ENCODE peak calls at places on chromosomes 5 and 9, in four cellular contexts. S is CD4-positive, CD25-positive, alpha-beta regulatory T cell; B is mammary epithelial cell; W is A549. G is an unnamed sample.

GRCh38 chr9:77290373-77290772 is 113.0 kb downstream of the VPS13A start:
- DNase-seq in S (no peak), B (no peak), W (no peak), G (no peak)

GRCh38 chr9:113879906-113880305 is 3.8 kb downstream of the ZNF618 start:
- DNase-seq in S (no peak), B (no peak), W (no peak), G (no peak)

GRCh38 chr5:62585751-62586150 is 7.1 kb downstream of the LRRC70 start:
- DNase-seq in S (no peak), B (no peak), W (no peak), G (no peak)

GRCh38 chr9:136616307-136616635 is 46.4 kb upstream of the EGFL7 start:
- DNase-seq in S (no peak), B (no peak), W (no peak), G (no peak)

GRCh38 chr5:10524376-10525123 is 39.3 kb upstream of the ANKRD33B start:
- DNase-seq in S (no peak), B (no peak), W (peak; percentile 39), G (no peak)

GRCh38 chr9:90485028-90485427 is 157.6 kb downstream of the DIRAS2 start:
- DNase-seq in S (no peak), B (no peak), W (no peak), G (no peak)

GRCh38 chr5:33275921-33276705 is 164.7 kb upstream of the TARS1 start:
- DNase-seq in S (no peak), B (no peak), W (no peak), G (no peak)

GRCh38 chr5:15064396-15064795 is 192.8 kb upstream of the ANKH start:
- DNase-seq in S (no peak), B (no peak), W (no peak), G (no peak)

GRCh38 chr5:2738700-2739359 is 12.6 kb downstream of the IRX2 start:
- DNase-seq in S (no peak), B (no peak), W (no peak), G (no peak)

GRCh38 chr9:129125478-129125877 is 14.3 kb downstream of the PTPA start:
- DNase-seq in S (no peak), B (peak; percentile 95), W (peak; percentile 50), G (no peak)

DNA sequence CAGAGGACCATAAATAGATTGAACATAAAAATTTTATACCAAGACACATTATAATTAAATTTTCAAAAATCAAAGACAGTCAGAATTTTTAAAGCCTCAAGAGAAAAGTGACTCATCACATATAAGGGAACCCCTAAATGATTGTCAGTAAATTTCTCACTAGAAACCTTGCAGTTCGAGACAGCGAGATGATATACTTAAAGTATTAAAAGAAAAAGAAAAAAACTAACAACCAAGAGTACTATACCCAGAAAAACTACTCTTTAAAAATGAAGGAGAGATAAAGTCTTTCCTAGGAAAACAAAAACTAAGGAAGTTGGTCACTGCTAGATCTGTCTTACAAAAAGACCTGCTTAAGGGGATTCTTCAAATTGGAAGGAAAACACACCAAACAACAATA is 251.4 kb upstream of the MSX2 start:
- DNase-seq in S (no peak), B (no peak), W (no peak), G (no peak)
- H3K9me3 ChIP-seq in S (peaks cover 6% of the 10 kb centered on the region), B (no peaks in the 10 kb centered on the region), W (peaks cover 4% of the 10 kb centered on the region), G (no peaks in the 10 kb centered on the region)

GRCh38 chr5:139276426-139276825 is 17.1 kb upstream of the MATR3 start:
- DNase-seq in S (no peak), B (peak; percentile 52), W (no peak), G (no peak)
- H3K4me3 ChIP-seq in S (no peak overlapping the region), B (no peak overlapping the region), W (peak overlapping the region; percentile 80), G (no peak overlapping the region)

DNA sequence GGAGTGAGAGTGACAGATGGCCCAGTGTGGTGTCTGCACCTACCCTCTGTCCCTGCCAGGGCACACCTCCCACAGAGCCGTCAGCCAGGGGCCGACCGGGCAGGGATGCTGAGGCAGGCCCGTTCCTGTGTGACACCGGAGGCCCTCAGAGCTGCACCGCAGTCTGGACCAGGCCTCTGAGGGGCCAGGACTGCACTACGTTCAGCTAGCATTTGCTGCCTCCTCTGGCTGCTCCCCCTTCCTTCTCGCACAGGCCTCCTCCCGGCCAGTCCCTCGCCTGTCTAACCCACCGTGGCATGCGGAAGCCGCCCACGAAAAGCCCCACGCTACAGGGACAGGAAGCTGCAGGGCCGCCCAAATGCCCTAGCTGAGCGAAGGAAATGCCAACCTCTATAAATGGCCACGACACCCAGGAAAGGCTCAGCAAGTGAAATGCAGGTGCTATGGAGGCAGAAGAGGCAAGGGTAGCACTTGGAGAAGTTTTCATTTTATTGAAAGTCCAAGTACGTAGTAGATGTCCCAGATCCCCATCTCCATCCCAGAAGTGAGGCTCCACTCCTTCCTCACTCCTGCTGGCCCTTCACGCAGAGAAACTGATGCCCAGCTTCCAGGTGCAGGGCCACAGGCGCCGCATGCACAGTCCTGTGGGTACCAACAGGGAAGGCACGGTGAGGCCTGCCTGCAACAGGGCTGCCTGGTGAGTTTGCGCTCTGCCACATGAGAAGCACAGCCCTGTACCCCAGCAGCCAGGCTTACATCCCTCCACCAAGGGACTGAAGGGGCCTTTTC is 38.7 kb downstream of the MAPK9 start:
- DNase-seq in S (no peak), B (peak; percentile 11), W (peak; percentile 44), G (no peak)
- H3K9me3 ChIP-seq in S (peaks cover 68% of the 10 kb centered on the region), B (peaks cover 82% of the 10 kb centered on the region), W (peaks cover 96% of the 10 kb centered on the region), G (peaks cover 25% of the 10 kb centered on the region)

DNA sequence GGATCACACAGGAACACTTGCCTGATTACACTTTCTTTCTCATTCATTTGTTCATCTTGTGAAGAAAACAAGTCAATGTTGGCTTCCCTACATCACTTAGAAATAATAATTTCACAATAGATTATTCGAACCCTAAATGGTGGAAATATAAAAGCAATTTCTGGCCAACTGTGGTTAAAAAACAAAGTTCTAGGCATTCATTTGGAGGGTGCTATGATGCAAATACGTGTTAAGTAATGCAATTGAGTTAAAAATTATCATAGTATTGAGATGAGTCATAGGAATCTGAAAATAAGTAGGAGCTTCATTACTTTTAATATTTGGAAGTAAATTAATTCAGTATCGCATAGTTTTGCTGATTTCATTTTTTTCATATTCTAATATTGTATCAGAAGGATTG is 647.8 kb upstream of the WWC1 start:
- DNase-seq in S (no peak), B (no peak), W (no peak), G (no peak)
- H3K4me3 ChIP-seq in S (no peak overlapping the region), B (no peak overlapping the region), W (no peak overlapping the region), G (no peak overlapping the region)

GRCh38 chr5:54109931-54110330 is 200.4 kb downstream of the ARL15 start:
- DNase-seq in S (no peak), B (peak; percentile 66), W (no peak), G (no peak)
- H3K9me3 ChIP-seq in S (no peaks in the 10 kb centered on the region), B (no peaks in the 10 kb centered on the region), W (no peaks in the 10 kb centered on the region), G (no peaks in the 10 kb centered on the region)

GRCh38 chr9:106376689-106377088 is 486.3 kb upstream of the ZNF462 start:
- DNase-seq in S (no peak), B (peak; percentile 63), W (no peak), G (no peak)
- H3K4me3 ChIP-seq in S (no peak overlapping the region), B (no peak overlapping the region), W (no peak overlapping the region), G (no peak overlapping the region)

DNA sequence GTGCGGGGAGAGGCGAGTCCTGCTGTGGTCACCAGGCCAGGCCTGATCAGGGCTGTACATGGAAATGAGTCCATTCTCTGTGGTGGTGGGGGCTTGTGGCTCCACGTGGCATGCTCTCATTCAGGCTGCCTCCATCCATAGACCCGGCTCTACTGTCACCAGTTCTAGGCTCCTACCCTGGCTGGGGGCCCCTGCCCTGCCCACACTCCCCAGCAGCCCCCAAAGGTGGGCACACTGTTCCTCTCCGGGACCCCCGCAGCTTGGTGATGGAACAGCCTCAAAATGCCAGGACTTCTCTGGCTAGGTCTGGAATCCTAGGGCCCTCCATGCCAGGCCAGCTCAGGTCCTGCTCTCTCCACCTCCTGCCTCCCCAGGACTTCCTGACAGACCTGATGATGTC is 111.7 kb downstream of the DAB2IP start:
- DNase-seq in S (no peak), B (no peak), W (no peak), G (no peak)
- H3K9me3 ChIP-seq in S (no peaks in the 10 kb centered on the region), B (no peaks in the 10 kb centered on the region), W (no peaks in the 10 kb centered on the region), G (no peaks in the 10 kb centered on the region)

GRCh38 chr5:100890514-100891008 is 12.5 kb downstream of the ST8SIA4 start:
- DNase-seq in S (peak; percentile 62), B (no peak), W (peak; percentile 25), G (no peak)
- H3K4me3 ChIP-seq in S (peak overlapping the region; percentile 75), B (no peak overlapping the region), W (peak overlapping the region; percentile 33), G (no peak overlapping the region)